ENCODE peak calls at places on chromosomes 12 and 14, in four cellular contexts. C, J, Y and K are unnamed samples. For H3K27me3, the result is how much of the 10 kb centered on the place peaks cover.

GRCh38 chr14:50085570-50086315 is 30.6 kb downstream of the VCPKMT start:
- DNase-seq in J (no peak), C (peak), Y (no peak), K (no peak)

GRCh38 chr12:123064356-123064755 is 83.9 kb downstream of the ARL6IP4 start:
- DNase-seq in C (no peak), Y (peak), J (no peak), K (peak)

GRCh38 chr12:89863332-89863938 is 154.8 kb upstream of the ATP2B1 start:
- DNase-seq in C (no peak), J (no peak), Y (no peak), K (no peak)

GRCh38 chr14:64755661-64756265 is 51.5 kb downstream of the PLEKHG3 start:
- DNase-seq in J (no peak), Y (peak), C (peak), K (no peak)

GRCh38 chr12:65891219-65891618 is 66.9 kb downstream of the HMGA2 start:
- DNase-seq in C (peak), J (no peak), Y (no peak), K (no peak)

GRCh38 chr14:72880164-72880563 is 13.7 kb downstream of the DPF3 start:
- DNase-seq in J (no peak), C (no peak), Y (no peak), K (no peak)

GRCh38 chr14:100188392-100189030 is 29.1 kb upstream of the DEGS2 start:
- DNase-seq in Y (no peak), C (no peak), J (no peak), K (no peak)

GRCh38 chr12:71410844-71411243 is 28.8 kb upstream of the LGR5 start:
- DNase-seq in J (no peak), C (no peak), Y (no peak), K (no peak)

GRCh38 chr12:30764251-30764650 is 9.5 kb upstream of the CAPRIN2 start:
- DNase-seq in Y (no peak), C (no peak), J (no peak), K (no peak)

GRCh38 chr12:58893421-58893986 is 26.8 kb downstream of the LRIG3 start:
- DNase-seq in J (no peak), Y (no peak), C (peak), K (no peak)

GRCh38 chr12:19669793-19670192 is 230.5 kb downstream of the AEBP2 start:
- DNase-seq in Y (no peak), J (no peak), C (no peak), K (no peak)

GRCh38 chr12:55974308-55974724 is 438 bp downstream of the RAB5B start:
- DNase-seq in C (peak), Y (no peak), J (no peak), K (no peak)

GRCh38 chr14:53458368-53458814 is 305.3 kb upstream of the DDHD1 start:
- DNase-seq in Y (no peak), J (peak), C (peak), K (no peak)

GRCh38 chr14:23695220-23695999 is 59.2 kb downstream of the DHRS2 start:
- DNase-seq in J (no peak), C (no peak), Y (peak), K (peak)

GRCh38 chr14:49553892-49554291 is 32.3 kb downstream of the RPS29 start:
- DNase-seq in J (no peak), C (no peak), Y (no peak), K (no peak)

GRCh38 chr12:12822886-12823285 is 9.7 kb downstream of the DDX47 start:
- DNase-seq in C (peak), Y (no peak), J (no peak), K (no peak)

GRCh38 chr14:94441531-94442205 is 10.9 kb downstream of the SERPINA11 start:
- DNase-seq in C (no peak), J (no peak), Y (no peak), K (no peak)

GRCh38 chr14:95431199-95432145 is 85.0 kb downstream of the SYNE3 start:
- DNase-seq in J (no peak), Y (no peak), C (peak), K (no peak)

DNA sequence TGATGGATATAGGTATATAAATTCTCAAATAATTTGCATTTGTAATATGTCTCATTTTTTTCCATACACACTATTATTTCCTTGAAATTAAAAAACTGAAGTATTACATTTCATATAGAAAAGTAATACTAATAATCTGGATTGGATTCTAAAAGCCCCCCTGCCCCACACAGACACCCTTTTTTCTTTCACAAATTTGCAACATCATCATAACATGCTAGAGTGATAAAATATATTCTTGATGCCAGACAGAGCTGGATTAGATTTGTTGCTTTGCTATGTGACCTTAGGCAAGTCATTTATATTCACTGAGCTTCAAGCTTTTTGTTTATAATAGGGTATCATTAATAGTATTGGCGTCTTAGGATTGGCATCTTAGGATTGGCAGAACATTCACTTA is 6.7 kb upstream of the PKP2 start:
- DNase-seq in J (no peak), Y (no peak), C (no peak), K (no peak)
- H3K27me3 ChIP-seq in J (under half), Y (under half), C (under half), K (under half)

GRCh38 chr14:32938719-32939253 is at the start of gene NPAS3:
- DNase-seq in J (no peak), Y (no peak), C (no peak), K (peak)
- H3K27me3 ChIP-seq in J (under half), Y (under half), C (under half), K (under half)

DNA sequence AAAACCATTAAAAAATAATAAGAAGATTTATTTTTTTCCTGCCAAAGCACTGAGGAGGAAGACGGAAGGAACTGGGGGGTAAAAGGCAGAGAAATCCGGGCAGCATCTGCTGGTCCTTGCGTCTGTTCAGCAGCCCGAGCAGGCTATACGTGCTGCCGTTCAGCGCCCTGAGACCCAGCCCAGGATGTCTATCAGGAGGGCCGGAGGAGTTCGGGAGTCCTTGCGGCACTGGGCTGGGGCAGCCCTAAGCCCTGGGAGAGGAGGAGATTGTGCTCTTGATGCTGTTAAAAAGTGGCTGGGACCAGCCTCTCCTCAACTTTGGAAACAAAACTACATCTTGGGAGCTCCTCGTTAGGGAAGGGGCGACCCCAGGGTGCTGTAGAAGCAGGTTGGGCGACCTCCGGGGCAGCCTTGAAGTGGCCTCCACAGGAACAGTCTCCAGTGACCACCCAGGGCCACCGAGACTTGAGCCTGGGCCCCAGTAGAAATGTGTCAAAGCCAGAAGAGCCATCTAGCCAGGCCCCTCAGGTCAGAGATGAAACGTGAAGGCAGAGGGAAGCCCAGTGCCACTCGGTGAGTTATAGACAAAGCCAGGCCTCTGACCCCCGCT is 14.3 kb downstream of the PGF start:
- DNase-seq in C (no peak), Y (no peak), J (no peak), K (no peak)
- H3K27me3 ChIP-seq in C (under half), Y (under half), J (under half), K (under half)

DNA sequence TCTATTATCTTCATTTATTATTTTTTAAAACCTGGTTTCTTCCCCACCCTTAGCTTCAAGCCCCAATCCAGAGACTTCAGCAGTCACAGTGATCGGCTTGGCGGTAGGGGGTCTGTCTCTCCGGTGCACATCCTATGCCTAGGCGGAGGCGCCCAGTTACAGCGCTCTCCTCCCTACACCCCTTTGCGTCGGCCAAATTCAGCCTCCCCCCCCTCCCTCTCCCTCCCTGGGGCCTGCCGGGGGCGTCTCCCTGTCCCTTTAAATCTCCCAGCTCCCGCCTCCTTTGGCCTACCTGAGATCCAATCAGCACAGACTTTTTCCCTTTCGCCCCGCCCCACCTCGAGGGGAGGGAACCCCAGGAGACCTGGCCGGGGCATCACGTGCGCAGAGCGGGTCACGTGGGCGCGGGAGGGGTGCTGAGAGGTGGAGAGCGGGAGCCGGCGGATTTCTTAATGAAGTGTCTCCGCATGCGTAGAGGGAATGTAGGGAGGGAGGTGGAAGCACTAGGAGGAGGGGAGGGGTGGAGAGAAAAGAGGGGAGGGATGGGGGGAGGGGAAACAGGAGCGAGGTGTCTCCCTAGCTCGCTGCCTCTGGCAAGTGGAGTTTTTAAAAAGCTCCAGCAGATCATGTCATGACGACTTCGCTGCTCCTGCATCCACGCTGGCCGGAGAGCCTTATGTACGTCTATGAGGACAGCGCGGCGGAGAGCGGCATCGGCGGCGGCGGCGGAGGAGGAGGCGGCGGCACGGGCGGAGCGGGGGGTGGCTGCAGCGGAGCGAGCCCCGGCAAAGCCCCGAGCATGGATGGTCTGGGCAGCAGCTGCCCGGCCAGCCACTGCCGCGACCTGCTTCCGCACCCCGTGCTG is at the start of gene HOXC13:
- DNase-seq in Y (peak), J (no peak), C (no peak), K (peak)
- H3K27me3 ChIP-seq in Y (under half), J (half or more), C (half or more), K (under half)

GRCh38 chr12:2271961-2272360 is 219.2 kb downstream of the CACNA1C start:
- DNase-seq in C (no peak), J (no peak), Y (no peak), K (no peak)

GRCh38 chr12:2274733-2275132 is 221.9 kb downstream of the CACNA1C start:
- DNase-seq in Y (no peak), C (no peak), J (no peak), K (no peak)

GRCh38 chr12:2273751-2274150 is 221.0 kb downstream of the CACNA1C start:
- DNase-seq in J (no peak), C (no peak), Y (no peak), K (no peak)

GRCh38 chr12:2270846-2271245 is 218.1 kb downstream of the CACNA1C start:
- DNase-seq in J (no peak), Y (no peak), C (no peak), K (no peak)

GRCh38 chr12:2273288-2273687 is 220.5 kb downstream of the CACNA1C start:
- DNase-seq in J (no peak), Y (no peak), C (peak), K (peak)
- H3K27me3 ChIP-seq in J (under half), Y (under half), C (under half), K (under half)